ENCODE peak calls at places on chromosome 20, in ten cellular contexts. One of them, this sample, is unnamed.

GRCh38 chr20:51388227-51388626 is 154.3 kb downstream of the NFATC2 start:
- DNase-seq in mammary epithelial cell: peak
- DNase-seq in pancreas: no peak
- DNase-seq in WERI-Rb-1: no peak
- DNase-seq in left ventricle myocardium inferior: no peak
- DNase-seq in A549: no peak
- DNase-seq in astrocyte of the spinal cord: peak
- DNase-seq in breast epithelium: no peak
- DNase-seq in esophagus muscularis mucosa: no peak
- DNase-seq in MM.1S: no peak
- DNase-seq in this sample: no peak

GRCh38 chr20:31543966-31544598 is 29.8 kb downstream of the HM13 start:
- DNase-seq in astrocyte of the spinal cord: peak
- DNase-seq in esophagus muscularis mucosa: no peak
- DNase-seq in WERI-Rb-1: no peak
- DNase-seq in MM.1S: no peak
- DNase-seq in left ventricle myocardium inferior: no peak
- DNase-seq in breast epithelium: no peak
- DNase-seq in pancreas: no peak
- DNase-seq in mammary epithelial cell: peak
- DNase-seq in A549: no peak
- DNase-seq in this sample: no peak

GRCh38 chr20:61223121-61223520 is 28.9 kb upstream of the CDH4 start:
- DNase-seq in pancreas: no peak
- DNase-seq in esophagus muscularis mucosa: no peak
- DNase-seq in MM.1S: no peak
- DNase-seq in WERI-Rb-1: no peak
- DNase-seq in mammary epithelial cell: no peak
- DNase-seq in left ventricle myocardium inferior: no peak
- DNase-seq in A549: no peak
- DNase-seq in breast epithelium: no peak
- DNase-seq in astrocyte of the spinal cord: no peak
- DNase-seq in this sample: no peak

GRCh38 chr20:57078101-57078500 is 188.3 kb downstream of the BMP7 start:
- DNase-seq in left ventricle myocardium inferior: no peak
- DNase-seq in astrocyte of the spinal cord: no peak
- DNase-seq in MM.1S: no peak
- DNase-seq in esophagus muscularis mucosa: no peak
- DNase-seq in A549: no peak
- DNase-seq in breast epithelium: no peak
- DNase-seq in WERI-Rb-1: no peak
- DNase-seq in mammary epithelial cell: no peak
- DNase-seq in pancreas: no peak
- DNase-seq in this sample: no peak

GRCh38 chr20:50277064-50277415 is 86.4 kb downstream of the CEBPB start:
- DNase-seq in A549: no peak
- DNase-seq in pancreas: no peak
- DNase-seq in left ventricle myocardium inferior: no peak
- DNase-seq in breast epithelium: no peak
- DNase-seq in esophagus muscularis mucosa: no peak
- DNase-seq in astrocyte of the spinal cord: no peak
- DNase-seq in mammary epithelial cell: no peak
- DNase-seq in MM.1S: no peak
- DNase-seq in WERI-Rb-1: no peak
- DNase-seq in this sample: no peak

GRCh38 chr20:63747622-63748355 is 8.2 kb downstream of the SLC2A4RG start:
- DNase-seq in A549: no peak
- DNase-seq in mammary epithelial cell: no peak
- DNase-seq in pancreas: no peak
- DNase-seq in astrocyte of the spinal cord: no peak
- DNase-seq in MM.1S: no peak
- DNase-seq in esophagus muscularis mucosa: no peak
- DNase-seq in breast epithelium: no peak
- DNase-seq in WERI-Rb-1: no peak
- DNase-seq in left ventricle myocardium inferior: no peak
- DNase-seq in this sample: no peak

GRCh38 chr20:25309395-25310267 is 61.7 kb downstream of the PYGB start:
- DNase-seq in MM.1S: peak
- DNase-seq in astrocyte of the spinal cord: peak
- DNase-seq in pancreas: no peak
- DNase-seq in breast epithelium: no peak
- DNase-seq in esophagus muscularis mucosa: no peak
- DNase-seq in mammary epithelial cell: peak
- DNase-seq in A549: peak
- DNase-seq in left ventricle myocardium inferior: no peak
- DNase-seq in WERI-Rb-1: no peak
- DNase-seq in this sample: no peak

GRCh38 chr20:7155794-7156193 is 388.3 kb downstream of the BMP2 start:
- DNase-seq in breast epithelium: no peak
- DNase-seq in esophagus muscularis mucosa: no peak
- DNase-seq in MM.1S: no peak
- DNase-seq in pancreas: no peak
- DNase-seq in WERI-Rb-1: no peak
- DNase-seq in astrocyte of the spinal cord: peak
- DNase-seq in left ventricle myocardium inferior: no peak
- DNase-seq in A549: no peak
- DNase-seq in mammary epithelial cell: peak
- DNase-seq in this sample: no peak

GRCh38 chr20:48398506-48399449 is 429.0 kb downstream of the PREX1 start:
- DNase-seq in mammary epithelial cell: no peak
- DNase-seq in WERI-Rb-1: no peak
- DNase-seq in A549: no peak
- DNase-seq in left ventricle myocardium inferior: no peak
- DNase-seq in pancreas: no peak
- DNase-seq in esophagus muscularis mucosa: no peak
- DNase-seq in MM.1S: no peak
- DNase-seq in astrocyte of the spinal cord: peak
- DNase-seq in breast epithelium: no peak
- DNase-seq in this sample: peak

GRCh38 chr20:46182271-46182670 is 64.2 kb downstream of the CD40 start:
- DNase-seq in left ventricle myocardium inferior: no peak
- DNase-seq in pancreas: no peak
- DNase-seq in esophagus muscularis mucosa: no peak
- DNase-seq in MM.1S: no peak
- DNase-seq in astrocyte of the spinal cord: no peak
- DNase-seq in mammary epithelial cell: no peak
- DNase-seq in WERI-Rb-1: no peak
- DNase-seq in A549: no peak
- DNase-seq in breast epithelium: no peak
- DNase-seq in this sample: no peak

GRCh38 chr20:32527447-32528055 is 57.6 kb downstream of the NOL4L start:
- DNase-seq in left ventricle myocardium inferior: no peak
- DNase-seq in WERI-Rb-1: no peak
- DNase-seq in astrocyte of the spinal cord: no peak
- DNase-seq in mammary epithelial cell: no peak
- DNase-seq in MM.1S: no peak
- DNase-seq in A549: no peak
- DNase-seq in esophagus muscularis mucosa: no peak
- DNase-seq in pancreas: no peak
- DNase-seq in breast epithelium: no peak
- DNase-seq in this sample: no peak

GRCh38 chr20:48738399-48739304 is 89.1 kb downstream of the PREX1 start:
- DNase-seq in MM.1S: no peak
- DNase-seq in esophagus muscularis mucosa: no peak
- DNase-seq in astrocyte of the spinal cord: no peak
- DNase-seq in A549: no peak
- DNase-seq in left ventricle myocardium inferior: no peak
- DNase-seq in WERI-Rb-1: no peak
- DNase-seq in mammary epithelial cell: no peak
- DNase-seq in breast epithelium: no peak
- DNase-seq in pancreas: no peak
- DNase-seq in this sample: peak

DNA sequence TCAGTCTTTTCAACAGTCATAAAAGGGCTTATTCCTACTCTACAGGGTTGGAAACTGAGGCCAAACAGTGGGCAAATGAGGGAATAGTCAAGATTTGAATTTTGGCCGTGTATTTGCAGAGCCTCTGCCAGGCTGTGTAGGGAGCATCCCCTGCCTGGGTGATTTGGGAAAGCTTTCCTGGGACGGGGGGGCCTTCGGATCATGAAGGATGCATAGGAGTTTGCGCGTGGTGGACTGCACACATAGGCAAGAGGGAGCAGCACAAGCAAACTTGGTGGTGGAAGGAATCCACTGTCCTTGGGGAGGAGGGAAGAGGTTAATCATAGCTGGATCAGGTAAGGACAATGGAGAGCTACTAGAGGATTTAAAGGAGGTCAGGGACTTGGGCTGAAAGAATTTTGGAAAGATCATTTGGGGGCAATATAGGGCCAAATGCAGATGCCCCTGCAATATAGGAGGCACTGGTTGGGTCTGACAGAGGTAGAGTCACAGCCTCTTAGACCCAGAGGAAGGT is 2.5 kb downstream of the PTPRA start:
- DNase-seq in MM.1S: no peak
- DNase-seq in left ventricle myocardium inferior: no peak
- DNase-seq in pancreas: no peak
- DNase-seq in WERI-Rb-1: no peak
- DNase-seq in astrocyte of the spinal cord: no peak
- DNase-seq in A549: no peak
- DNase-seq in breast epithelium: no peak
- DNase-seq in mammary epithelial cell: no peak
- DNase-seq in esophagus muscularis mucosa: peak
- DNase-seq in this sample: no peak
- H3K4me3 ChIP-seq in MM.1S: no peak
- H3K4me3 ChIP-seq in left ventricle myocardium inferior: peak
- H3K4me3 ChIP-seq in pancreas: no peak
- H3K4me3 ChIP-seq in WERI-Rb-1: no peak
- H3K4me3 ChIP-seq in astrocyte of the spinal cord: no peak
- H3K4me3 ChIP-seq in A549: no peak
- H3K4me3 ChIP-seq in breast epithelium: no peak
- H3K4me3 ChIP-seq in mammary epithelial cell: no peak
- H3K4me3 ChIP-seq in esophagus muscularis mucosa: no peak
- H3K4me3 ChIP-seq in this sample: no peak

GRCh38 chr20:40704828-40705227 is 15.8 kb upstream of the MAFB start:
- DNase-seq in breast epithelium: no peak
- DNase-seq in pancreas: no peak
- DNase-seq in mammary epithelial cell: no peak
- DNase-seq in astrocyte of the spinal cord: no peak
- DNase-seq in MM.1S: no peak
- DNase-seq in left ventricle myocardium inferior: no peak
- DNase-seq in esophagus muscularis mucosa: no peak
- DNase-seq in A549: no peak
- DNase-seq in WERI-Rb-1: no peak
- DNase-seq in this sample: no peak

GRCh38 chr20:40705413-40705812 is 16.4 kb upstream of the MAFB start:
- DNase-seq in breast epithelium: no peak
- DNase-seq in mammary epithelial cell: no peak
- DNase-seq in MM.1S: no peak
- DNase-seq in esophagus muscularis mucosa: no peak
- DNase-seq in A549: no peak
- DNase-seq in pancreas: no peak
- DNase-seq in left ventricle myocardium inferior: no peak
- DNase-seq in WERI-Rb-1: no peak
- DNase-seq in astrocyte of the spinal cord: no peak
- DNase-seq in this sample: no peak

GRCh38 chr20:40710608-40711007 is 21.6 kb upstream of the MAFB start:
- DNase-seq in breast epithelium: no peak
- DNase-seq in esophagus muscularis mucosa: no peak
- DNase-seq in pancreas: no peak
- DNase-seq in mammary epithelial cell: no peak
- DNase-seq in WERI-Rb-1: no peak
- DNase-seq in MM.1S: no peak
- DNase-seq in A549: no peak
- DNase-seq in left ventricle myocardium inferior: no peak
- DNase-seq in astrocyte of the spinal cord: no peak
- DNase-seq in this sample: no peak

GRCh38 chr20:40703981-40704530 is 15.0 kb upstream of the MAFB start:
- DNase-seq in esophagus muscularis mucosa: no peak
- DNase-seq in mammary epithelial cell: no peak
- DNase-seq in left ventricle myocardium inferior: no peak
- DNase-seq in MM.1S: no peak
- DNase-seq in astrocyte of the spinal cord: no peak
- DNase-seq in WERI-Rb-1: no peak
- DNase-seq in breast epithelium: no peak
- DNase-seq in A549: no peak
- DNase-seq in pancreas: no peak
- DNase-seq in this sample: peak

GRCh38 chr20:40706977-40707582 is 18.0 kb upstream of the MAFB start:
- DNase-seq in left ventricle myocardium inferior: no peak
- DNase-seq in esophagus muscularis mucosa: no peak
- DNase-seq in breast epithelium: no peak
- DNase-seq in pancreas: no peak
- DNase-seq in WERI-Rb-1: no peak
- DNase-seq in MM.1S: no peak
- DNase-seq in astrocyte of the spinal cord: no peak
- DNase-seq in mammary epithelial cell: no peak
- DNase-seq in A549: no peak
- DNase-seq in this sample: peak
- TF ChIP-seq CTCF in left ventricle myocardium inferior: no peak
- TF ChIP-seq CTCF in esophagus muscularis mucosa: no peak
- TF ChIP-seq CTCF in breast epithelium: no peak
- TF ChIP-seq CTCF in pancreas: no peak
- TF ChIP-seq CTCF in WERI-Rb-1: no peak
- TF ChIP-seq CTCF in MM.1S: peak
- TF ChIP-seq CTCF in astrocyte of the spinal cord: no peak
- TF ChIP-seq CTCF in mammary epithelial cell: no peak
- TF ChIP-seq CTCF in A549: no peak
- TF ChIP-seq CTCF in this sample: peak

DNA sequence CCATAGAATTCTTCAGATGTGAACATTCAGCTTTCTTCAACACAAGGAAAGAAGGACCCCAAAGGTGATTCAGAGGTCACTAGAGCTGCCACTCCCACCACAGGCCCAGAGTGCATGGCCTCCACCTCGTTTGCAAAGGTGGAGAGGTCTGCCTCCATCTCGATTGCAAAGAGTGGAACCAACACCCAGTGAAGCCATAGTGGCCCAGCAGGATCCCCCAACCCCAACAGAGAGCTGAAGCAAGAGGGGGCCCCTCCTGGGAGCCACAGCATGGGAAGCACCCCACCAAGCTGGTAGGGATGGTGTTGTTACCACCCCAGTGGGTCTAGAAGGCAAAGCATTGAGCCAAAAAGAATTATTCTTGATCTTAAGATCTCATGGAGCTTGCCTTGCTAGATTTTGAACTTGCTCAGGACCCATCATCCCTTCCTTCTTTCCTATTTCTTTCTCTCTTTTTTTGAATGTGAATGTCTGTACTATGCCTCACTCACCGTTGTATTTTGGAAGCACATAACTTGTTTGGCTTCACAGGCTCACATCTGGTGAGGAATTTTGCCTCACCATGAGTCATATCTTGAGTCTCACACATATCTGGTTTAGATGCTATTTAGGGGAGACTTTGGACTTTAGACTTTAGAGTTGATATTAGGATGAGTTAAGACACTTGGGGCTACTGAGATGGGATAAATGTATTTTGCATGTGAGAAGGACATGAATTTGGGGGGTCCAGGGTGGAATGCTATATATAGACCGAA is 119.2 kb downstream of the ANKRD60 start:
- DNase-seq in astrocyte of the spinal cord: peak
- DNase-seq in pancreas: no peak
- DNase-seq in mammary epithelial cell: peak
- DNase-seq in MM.1S: no peak
- DNase-seq in breast epithelium: no peak
- DNase-seq in A549: no peak
- DNase-seq in WERI-Rb-1: no peak
- DNase-seq in esophagus muscularis mucosa: peak
- DNase-seq in left ventricle myocardium inferior: no peak
- DNase-seq in this sample: no peak
- H3K4me3 ChIP-seq in astrocyte of the spinal cord: no peak
- H3K4me3 ChIP-seq in pancreas: no peak
- H3K4me3 ChIP-seq in mammary epithelial cell: no peak
- H3K4me3 ChIP-seq in MM.1S: no peak
- H3K4me3 ChIP-seq in breast epithelium: no peak
- H3K4me3 ChIP-seq in A549: no peak
- H3K4me3 ChIP-seq in WERI-Rb-1: no peak
- H3K4me3 ChIP-seq in esophagus muscularis mucosa: no peak
- H3K4me3 ChIP-seq in left ventricle myocardium inferior: no peak
- H3K4me3 ChIP-seq in this sample: no peak

GRCh38 chr20:4014031-4014474 is 1.3 kb downstream of the RNF24 start:
- DNase-seq in A549: peak
- DNase-seq in breast epithelium: no peak
- DNase-seq in left ventricle myocardium inferior: no peak
- DNase-seq in pancreas: peak
- DNase-seq in WERI-Rb-1: peak
- DNase-seq in esophagus muscularis mucosa: no peak
- DNase-seq in mammary epithelial cell: peak
- DNase-seq in astrocyte of the spinal cord: peak
- DNase-seq in MM.1S: peak
- DNase-seq in this sample: peak
- TF ChIP-seq CTCF in A549: peak
- TF ChIP-seq CTCF in breast epithelium: peak
- TF ChIP-seq CTCF in left ventricle myocardium inferior: peak
- TF ChIP-seq CTCF in pancreas: peak
- TF ChIP-seq CTCF in WERI-Rb-1: peak
- TF ChIP-seq CTCF in esophagus muscularis mucosa: peak
- TF ChIP-seq CTCF in mammary epithelial cell: peak
- TF ChIP-seq CTCF in astrocyte of the spinal cord: peak
- TF ChIP-seq CTCF in MM.1S: peak
- TF ChIP-seq CTCF in this sample: peak